ENCODE peak calls at places on chromosomes 6 and 20, in nine cellular contexts. K is esophagus muscularis mucosa, E is breast epithelium, X is body of pancreas, Q is upper lobe of left lung, H is neural progenitor cell, I is RWPE1, Y is A549, J is adrenal gland. P is an unnamed sample.

GRCh38 chr20:17925300-17925939 is 43.2 kb downstream of the SNX5 start:
- DNase-seq in K (no peak), E (no peak), X (peak), Q (no peak), H (no peak), I (no peak), Y (no peak), J (peak), P (no peak)

GRCh38 chr20:51036827-51037229 is 13.9 kb upstream of the KCNG1 start:
- DNase-seq in K (no peak), E (no peak), X (no peak), Q (no peak), H (no peak), I (no peak), Y (no peak), J (no peak), P (no peak)

GRCh38 chr20:25553819-25554296 is 31.5 kb downstream of the NINL start:
- DNase-seq in K (no peak), E (no peak), X (no peak), Q (no peak), H (no peak), I (no peak), Y (no peak), J (peak), P (no peak)

GRCh38 chr20:57943291-57943690 is 233.5 kb upstream of the PMEPA1 start:
- DNase-seq in K (no peak), E (no peak), X (no peak), Q (no peak), H (no peak), I (no peak), Y (no peak), J (no peak), P (no peak)

GRCh38 chr6:118356054-118356453 is 192.0 kb upstream of the PLN start:
- DNase-seq in K (no peak), E (no peak), X (no peak), Q (no peak), H (no peak), I (no peak), Y (no peak), J (no peak), P (no peak)

GRCh38 chr20:17659801-17660200 is 22.2 kb downstream of the RRBP1 start:
- DNase-seq in K (no peak), E (no peak), X (peak), Q (no peak), H (no peak), I (no peak), Y (no peak), J (peak), P (no peak)

GRCh38 chr20:6636209-6637159 is 131.0 kb upstream of the BMP2 start:
- DNase-seq in K (peak), E (no peak), X (peak), Q (peak), H (peak), I (peak), Y (peak), J (peak), P (no peak)

GRCh38 chr6:135008072-135008940 is 46.3 kb downstream of the HBS1L start:
- DNase-seq in K (no peak), E (no peak), X (no peak), Q (no peak), H (no peak), I (no peak), Y (no peak), J (no peak), P (no peak)

GRCh38 chr6:160282444-160282843 is 23.8 kb upstream of the SLC22A2 start:
- DNase-seq in K (no peak), E (no peak), X (no peak), Q (no peak), H (no peak), I (no peak), Y (no peak), J (no peak), P (no peak)

GRCh38 chr6:157645201-157645795 is 177.7 kb upstream of the SNX9 start:
- DNase-seq in K (no peak), E (no peak), X (no peak), Q (no peak), H (no peak), I (no peak), Y (no peak), J (no peak), P (no peak)

GRCh38 chr6:157646012-157646411 is 177.0 kb upstream of the SNX9 start:
- DNase-seq in K (no peak), E (no peak), X (no peak), Q (no peak), H (no peak), I (no peak), Y (no peak), J (no peak), P (no peak)

GRCh38 chr6:157642736-157643135 is 180.3 kb upstream of the SNX9 start:
- DNase-seq in K (no peak), E (peak), X (no peak), Q (no peak), H (no peak), I (no peak), Y (no peak), J (no peak), P (no peak)

GRCh38 chr6:157641837-157642236 is 181.2 kb upstream of the SNX9 start:
- DNase-seq in K (no peak), E (no peak), X (no peak), Q (no peak), H (no peak), I (no peak), Y (no peak), J (no peak), P (no peak)

DNA sequence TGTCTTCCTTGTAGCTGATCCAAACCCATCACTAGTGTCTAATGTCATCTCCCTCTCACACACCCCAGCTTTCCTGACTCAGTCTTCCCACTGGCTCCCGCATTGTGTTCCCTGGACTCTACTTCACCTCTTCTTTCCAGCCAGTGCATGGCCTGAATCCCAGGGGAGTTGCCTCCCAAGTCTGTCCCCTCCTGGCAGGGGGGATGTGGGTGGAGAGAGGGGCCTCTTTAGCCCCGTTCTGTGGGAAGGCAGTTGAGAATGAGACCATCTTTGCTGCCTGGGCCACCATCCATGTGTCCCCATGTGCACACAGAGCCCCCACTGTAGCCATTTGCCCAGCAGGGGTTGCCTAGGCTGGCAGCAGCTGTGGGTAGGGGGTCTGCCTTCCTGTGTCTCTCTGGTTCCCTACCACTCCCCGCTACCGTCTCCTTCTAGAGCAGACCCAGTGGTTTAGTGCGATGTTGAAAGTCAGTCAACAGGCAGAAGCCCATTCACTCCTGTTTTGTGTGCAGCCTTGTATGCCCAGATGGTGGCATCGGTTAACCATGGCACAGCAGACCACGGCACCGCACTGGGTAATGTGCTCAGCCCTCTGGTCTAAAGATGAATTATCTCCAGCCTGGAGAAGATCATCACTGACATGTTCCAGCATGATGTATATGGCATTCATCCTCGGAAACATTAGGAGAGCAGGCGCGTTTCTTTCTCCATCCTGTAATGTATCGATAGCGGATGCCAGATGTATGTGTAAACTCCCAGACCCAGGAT is 178.8 kb upstream of the SNX9 start:
- DNase-seq in K (no peak), E (peak), X (no peak), Q (no peak), H (no peak), I (peak), Y (peak), J (no peak), P (no peak)
- TF ChIP-seq CTCF in K (no peak), E (no peak), X (no peak), Q (no peak), H (no peak), I (peak), Y (peak), J (peak), P (no peak)

GRCh38 chr6:108562503-108562993 is 1.8 kb downstream of the FOXO3 start:
- DNase-seq in K (peak), E (no peak), X (peak), Q (peak), H (peak), I (peak), Y (peak), J (peak), P (peak)
- TF ChIP-seq CTCF in K (no peak), E (no peak), X (no peak), Q (no peak), H (no peak), I (no peak), Y (no peak), J (no peak), P (no peak)

GRCh38 chr20:2204021-2204420 is 91.8 kb upstream of the TGM3 start:
- DNase-seq in K (no peak), E (no peak), X (no peak), Q (no peak), H (no peak), I (no peak), Y (no peak), J (no peak), P (no peak)

GRCh38 chr20:2203436-2203835 is 92.4 kb upstream of the TGM3 start:
- DNase-seq in K (no peak), E (no peak), X (no peak), Q (no peak), H (no peak), I (no peak), Y (no peak), J (no peak), P (no peak)

GRCh38 chr20:2208897-2209296 is 86.9 kb upstream of the TGM3 start:
- DNase-seq in K (no peak), E (no peak), X (no peak), Q (no peak), H (no peak), I (no peak), Y (no peak), J (no peak), P (no peak)

GRCh38 chr20:2207770-2208097 is 88.1 kb upstream of the TGM3 start:
- DNase-seq in K (no peak), E (no peak), X (no peak), Q (no peak), H (no peak), I (no peak), Y (no peak), J (no peak), P (no peak)

GRCh38 chr20:2206957-2207769 is 88.6 kb upstream of the TGM3 start:
- DNase-seq in K (no peak), E (peak), X (peak), Q (peak), H (peak), I (peak), Y (peak), J (peak), P (peak)
- TF ChIP-seq CTCF in K (peak), E (peak), X (peak), Q (peak), H (peak), I (peak), Y (peak), J (peak), P (peak)

GRCh38 chr6:98759459-98759858 is 74.9 kb upstream of the POU3F2 start:
- DNase-seq in K (no peak), E (no peak), X (no peak), Q (no peak), H (no peak), I (no peak), Y (no peak), J (no peak), P (no peak)
- TF ChIP-seq CTCF in K (no peak), E (no peak), X (no peak), Q (no peak), H (no peak), I (no peak), Y (no peak), J (no peak), P (peak)

DNA sequence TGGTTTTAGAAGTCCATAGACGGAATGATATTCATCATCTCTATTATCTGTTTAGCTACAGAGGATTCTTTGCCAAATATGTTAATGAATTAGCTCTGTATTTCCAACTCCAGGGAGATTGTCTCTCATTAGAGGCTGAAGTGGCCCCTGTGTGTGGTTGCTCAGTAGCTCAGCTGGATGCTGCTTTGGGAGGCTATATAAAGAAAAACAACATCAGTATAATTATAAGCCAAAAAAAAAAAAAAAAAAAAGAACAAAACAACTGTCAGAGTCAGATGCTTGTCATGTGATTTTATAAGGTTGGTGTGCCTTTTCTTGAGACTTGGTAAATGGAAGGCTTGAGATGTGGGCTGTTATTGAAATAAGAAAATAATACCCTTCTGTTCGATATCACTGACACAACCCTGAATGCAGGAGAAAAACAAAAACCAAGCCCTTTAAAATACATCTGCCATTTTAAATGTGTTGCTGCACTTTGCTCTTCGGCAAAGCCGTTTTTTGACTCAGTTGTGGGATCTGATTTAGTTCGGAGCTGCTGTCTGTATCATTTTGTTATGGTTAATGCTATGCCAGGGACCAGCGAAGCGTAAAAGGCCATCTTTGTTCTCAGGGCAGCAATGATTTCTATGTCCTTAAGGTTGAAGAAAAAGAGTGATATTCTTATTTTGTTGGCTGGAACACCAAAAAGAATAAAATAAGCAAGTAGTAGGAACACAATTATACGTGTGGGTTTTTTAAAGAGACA is 422.6 kb downstream of the QKI start:
- DNase-seq in K (no peak), E (no peak), X (no peak), Q (no peak), H (peak), I (no peak), Y (no peak), J (no peak), P (no peak)
- TF ChIP-seq CTCF in K (no peak), E (no peak), X (no peak), Q (no peak), H (no peak), I (no peak), Y (no peak), J (no peak), P (no peak)

GRCh38 chr6:67914419-67914818 is 720.7 kb upstream of the ADGRB3 start:
- DNase-seq in K (no peak), E (no peak), X (no peak), Q (no peak), H (no peak), I (no peak), Y (no peak), J (no peak), P (no peak)
- TF ChIP-seq CTCF in K (no peak), E (no peak), X (no peak), Q (no peak), H (no peak), I (no peak), Y (no peak), J (no peak), P (no peak)

P was measured in neural crest cell.